ENCODE peak calls at places on chromosomes 5 and 9, in four cellular contexts. T is left ventricle myocardium inferior, A is stomach, Z is body of pancreas. E is an unnamed sample.

GRCh38 chr5:159825551-159826051 is 90.7 kb upstream of the ADRA1B start:
- DNase-seq in Z (peak), T (no peak), A (peak), E (peak)

GRCh38 chr5:110088676-110089436 is 399.1 kb downstream of the MAN2A1 start:
- DNase-seq in Z (no peak), T (no peak), A (no peak), E (no peak)

GRCh38 chr5:2737273-2738155 is 14.0 kb downstream of the IRX2 start:
- DNase-seq in A (no peak), T (no peak), Z (no peak), E (no peak)

GRCh38 chr5:122458278-122458872 is 146.3 kb downstream of the SNCAIP start:
- DNase-seq in A (no peak), T (no peak), Z (peak), E (peak)

GRCh38 chr5:32297181-32298055 is 15.3 kb downstream of the MTMR12 start:
- DNase-seq in Z (no peak), T (no peak), A (no peak), E (no peak)

GRCh38 chr9:133604214-133604613 is 5.0 kb downstream of the FAM163B start:
- DNase-seq in T (no peak), A (no peak), Z (no peak), E (no peak)

GRCh38 chr5:64229163-64229774 is 63.6 kb downstream of the RNF180 start:
- DNase-seq in A (no peak), T (no peak), Z (no peak), E (peak)

GRCh38 chr5:151174612-151175101 is 17.1 kb upstream of the ANXA6 start:
- DNase-seq in Z (peak), A (no peak), T (no peak), E (no peak)

GRCh38 chr9:133892193-133892920 is 99.8 kb downstream of the VAV2 start:
- DNase-seq in Z (no peak), T (no peak), A (no peak), E (no peak)

GRCh38 chr5:128736567-128736966 is 198.5 kb upstream of the FBN2 start:
- DNase-seq in Z (peak), A (no peak), T (peak), E (no peak)

GRCh38 chr9:7489018-7489417 is 310.6 kb downstream of the DMAC1 start:
- DNase-seq in Z (no peak), T (peak), A (no peak), E (no peak)

GRCh38 chr9:26261503-26262330 is 583.5 kb upstream of the TUSC1 start:
- DNase-seq in Z (no peak), T (no peak), A (no peak), E (peak)

GRCh38 chr5:35153375-35153932 is 76.8 kb downstream of the PRLR start:
- DNase-seq in T (no peak), Z (no peak), A (no peak), E (no peak)

GRCh38 chr5:126445502-126446174 is 22.4 kb downstream of the GRAMD2B start:
- DNase-seq in A (no peak), Z (no peak), T (no peak), E (no peak)

GRCh38 chr5:179904463-179905143 is 3.1 kb downstream of the TBC1D9B start:
- DNase-seq in T (no peak), A (no peak), Z (no peak), E (no peak)

GRCh38 chr9:130607640-130608420 is 28.5 kb downstream of the FUBP3 start:
- DNase-seq in A (no peak), Z (no peak), T (no peak), E (no peak)

GRCh38 chr9:15999422-16000339 is 446.8 kb downstream of the CCDC171 start:
- DNase-seq in Z (no peak), A (no peak), T (no peak), E (peak)

GRCh38 chr5:135271533-135272310 is 127.3 kb downstream of the MACROH2A1 start:
- DNase-seq in A (no peak), Z (no peak), T (no peak), E (no peak)

GRCh38 chr5:139294372-139295165 is 1.0 kb downstream of the MATR3 start:
- DNase-seq in A (peak), T (peak), Z (peak), E (peak)

GRCh38 chr5:138149530-138149929 is 10.3 kb upstream of the NME5 start:
- DNase-seq in Z (no peak), T (no peak), A (no peak), E (peak)

GRCh38 chr9:5801739-5802113 is 31.2 kb downstream of the ERMP1 start:
- DNase-seq in A (no peak), Z (no peak), T (no peak), E (no peak)

GRCh38 chr5:73387630-73388370 is 60.8 kb downstream of the FOXD1 start:
- DNase-seq in A (no peak), Z (no peak), T (no peak), E (no peak)

GRCh38 chr5:82885657-82886389 is 191.4 kb downstream of the TMEM167A start:
- DNase-seq in T (no peak), Z (peak), A (no peak), E (peak)

GRCh38 chr5:117731445-117731844 is 1156.8 kb upstream of the SEMA6A start:
- DNase-seq in A (no peak), Z (no peak), T (no peak), E (no peak)

GRCh38 chr5:79464695-79465332 is 49.1 kb downstream of the HOMER1 start:
- DNase-seq in Z (no peak), T (no peak), A (no peak), E (peak)

GRCh38 chr5:102865171-102865509 is 110.0 kb downstream of the PAM start:
- DNase-seq in Z (no peak), T (no peak), A (no peak), E (no peak)

GRCh38 chr9:34606908-34607307 is 5.0 kb downstream of the RPP25L start:
- DNase-seq in A (no peak), T (no peak), Z (no peak), E (no peak)

GRCh38 chr5:34656700-34657549 is 797 bp downstream of the RAI14 start:
- DNase-seq in Z (peak), T (peak), A (peak), E (no peak)

GRCh38 chr9:89469003-89469402 is 28.9 kb downstream of the SEMA4D start:
- DNase-seq in T (no peak), A (no peak), Z (no peak), E (no peak)

GRCh38 chr9:112028242-112029221 is 131.9 kb downstream of the UGCG start:
- DNase-seq in Z (no peak), A (no peak), T (no peak), E (no peak)
- H3K27ac ChIP-seq in Z (no peak), A (no peak), T (no peak), E (peak)

GRCh38 chr5:149061341-149061740 is 1.5 kb downstream of the SH3TC2 start:
- DNase-seq in T (no peak), A (no peak), Z (no peak), E (no peak)
- H3K27ac ChIP-seq in T (peak), A (no peak), Z (no peak), E (no peak)

DNA sequence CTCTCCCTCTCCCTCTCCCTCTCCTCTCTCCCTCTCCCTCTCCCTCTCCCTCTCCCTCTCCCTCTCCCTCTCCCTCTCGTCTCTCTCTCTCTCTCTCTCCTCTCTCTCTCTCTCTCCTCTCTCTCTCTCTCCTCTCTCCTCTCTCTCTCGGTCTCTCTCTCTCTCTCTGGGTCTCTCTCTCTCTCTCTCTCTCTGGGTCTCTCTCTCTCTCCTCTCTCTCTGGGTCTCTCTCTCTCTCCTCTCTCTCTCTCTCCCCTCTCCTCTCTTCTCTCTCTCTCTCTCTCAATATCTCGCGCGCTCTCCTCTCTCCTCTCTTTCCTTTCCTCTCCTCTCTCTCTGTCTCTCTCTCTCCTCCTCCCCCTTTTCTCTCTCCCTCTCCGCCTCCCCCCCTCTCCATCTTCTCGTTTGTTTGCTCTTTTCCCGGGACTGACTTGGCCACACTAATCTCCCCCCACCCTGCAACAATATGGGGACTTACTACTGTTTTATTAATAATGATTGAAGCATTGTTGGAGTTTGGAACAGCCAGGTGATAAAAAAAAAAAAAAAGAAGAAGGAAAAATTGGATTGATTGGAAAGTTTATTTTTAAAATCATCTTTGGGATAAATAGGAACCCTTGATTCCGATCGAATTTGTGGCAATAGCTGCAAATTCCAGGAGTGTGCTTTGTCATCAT is 857 bp upstream of the NR2F1-AS1 start:
- DNase-seq in A (no peak), Z (no peak), T (no peak), E (peak)
- H3K27ac ChIP-seq in A (peak), Z (peak), T (no peak), E (peak)

GRCh38 chr9:12817702-12818101 is 42.9 kb downstream of the LURAP1L start:
- DNase-seq in Z (peak), A (peak), T (no peak), E (peak)
- H3K27ac ChIP-seq in Z (peak), A (peak), T (peak), E (peak)